ENCODE peak calls at places on chromosomes 12 and 14, in nine cellular contexts. One of them, this sample, is unnamed.

GRCh38 chr12:110100315-110100970 is 23.7 kb upstream of the IFT81 start:
- DNase-seq in Daoy: peak
- DNase-seq in cardiac muscle cell: peak
- DNase-seq in NCI-H1105 treated with DMSO at 0.1 percent for 48 hours: peak
- DNase-seq in endothelial cell: peak
- DNase-seq in NCI-H446: peak
- DNase-seq in activated naive CD8-positive, alpha-beta T cell treated with anti-CD3 and anti-CD28 coated beads, Interleukin-2, amount 10 ng/mL, durations not matched to agents 7 days and 5 days: peak
- DNase-seq in left ventricle myocardium superior: peak
- DNase-seq in HCT116: peak
- DNase-seq in this sample: peak

GRCh38 chr14:90491221-90491867 is 94.5 kb downstream of the CALM1 start:
- DNase-seq in Daoy: peak
- DNase-seq in cardiac muscle cell: no peak
- DNase-seq in NCI-H1105 treated with DMSO at 0.1 percent for 48 hours: no peak
- DNase-seq in endothelial cell: no peak
- DNase-seq in NCI-H446: peak
- DNase-seq in activated naive CD8-positive, alpha-beta T cell treated with anti-CD3 and anti-CD28 coated beads, Interleukin-2, amount 10 ng/mL, durations not matched to agents 7 days and 5 days: no peak
- DNase-seq in left ventricle myocardium superior: peak
- DNase-seq in HCT116: no peak
- DNase-seq in this sample: no peak

GRCh38 chr12:131063427-131063826 is 109.7 kb downstream of the ADGRD1 start:
- DNase-seq in Daoy: no peak
- DNase-seq in cardiac muscle cell: no peak
- DNase-seq in NCI-H1105 treated with DMSO at 0.1 percent for 48 hours: peak
- DNase-seq in endothelial cell: no peak
- DNase-seq in NCI-H446: no peak
- DNase-seq in activated naive CD8-positive, alpha-beta T cell treated with anti-CD3 and anti-CD28 coated beads, Interleukin-2, amount 10 ng/mL, durations not matched to agents 7 days and 5 days: no peak
- DNase-seq in left ventricle myocardium superior: no peak
- DNase-seq in HCT116: no peak
- DNase-seq in this sample: no peak

GRCh38 chr12:128316078-128316477 is 49.1 kb downstream of the TMEM132C start:
- DNase-seq in Daoy: no peak
- DNase-seq in cardiac muscle cell: no peak
- DNase-seq in NCI-H1105 treated with DMSO at 0.1 percent for 48 hours: no peak
- DNase-seq in endothelial cell: no peak
- DNase-seq in NCI-H446: no peak
- DNase-seq in activated naive CD8-positive, alpha-beta T cell treated with anti-CD3 and anti-CD28 coated beads, Interleukin-2, amount 10 ng/mL, durations not matched to agents 7 days and 5 days: no peak
- DNase-seq in left ventricle myocardium superior: no peak
- DNase-seq in HCT116: no peak
- DNase-seq in this sample: no peak

GRCh38 chr12:53995311-53996187 is 4.4 kb upstream of the HOXC9 start:
- DNase-seq in Daoy: peak
- DNase-seq in cardiac muscle cell: no peak
- DNase-seq in NCI-H1105 treated with DMSO at 0.1 percent for 48 hours: peak
- DNase-seq in endothelial cell: no peak
- DNase-seq in NCI-H446: no peak
- DNase-seq in activated naive CD8-positive, alpha-beta T cell treated with anti-CD3 and anti-CD28 coated beads, Interleukin-2, amount 10 ng/mL, durations not matched to agents 7 days and 5 days: no peak
- DNase-seq in left ventricle myocardium superior: no peak
- DNase-seq in HCT116: no peak
- DNase-seq in this sample: no peak

GRCh38 chr12:19129486-19130223 is at the start of gene PLEKHA5:
- DNase-seq in Daoy: peak
- DNase-seq in cardiac muscle cell: peak
- DNase-seq in NCI-H1105 treated with DMSO at 0.1 percent for 48 hours: peak
- DNase-seq in endothelial cell: peak
- DNase-seq in NCI-H446: no peak
- DNase-seq in activated naive CD8-positive, alpha-beta T cell treated with anti-CD3 and anti-CD28 coated beads, Interleukin-2, amount 10 ng/mL, durations not matched to agents 7 days and 5 days: peak
- DNase-seq in left ventricle myocardium superior: peak
- DNase-seq in HCT116: peak
- DNase-seq in this sample: no peak

GRCh38 chr12:51351913-51352532 is 5.5 kb upstream of the CELA1 start:
- DNase-seq in Daoy: peak
- DNase-seq in cardiac muscle cell: peak
- DNase-seq in NCI-H1105 treated with DMSO at 0.1 percent for 48 hours: peak
- DNase-seq in endothelial cell: peak
- DNase-seq in NCI-H446: no peak
- DNase-seq in activated naive CD8-positive, alpha-beta T cell treated with anti-CD3 and anti-CD28 coated beads, Interleukin-2, amount 10 ng/mL, durations not matched to agents 7 days and 5 days: peak
- DNase-seq in left ventricle myocardium superior: no peak
- DNase-seq in HCT116: peak
- DNase-seq in this sample: no peak

GRCh38 chr14:71764701-71765347 is 167.4 kb upstream of the RGS6 start:
- DNase-seq in Daoy: no peak
- DNase-seq in cardiac muscle cell: no peak
- DNase-seq in NCI-H1105 treated with DMSO at 0.1 percent for 48 hours: no peak
- DNase-seq in endothelial cell: no peak
- DNase-seq in NCI-H446: no peak
- DNase-seq in activated naive CD8-positive, alpha-beta T cell treated with anti-CD3 and anti-CD28 coated beads, Interleukin-2, amount 10 ng/mL, durations not matched to agents 7 days and 5 days: no peak
- DNase-seq in left ventricle myocardium superior: no peak
- DNase-seq in HCT116: no peak
- DNase-seq in this sample: no peak

GRCh38 chr12:45388545-45388944 is 172.7 kb downstream of the ANO6 start:
- DNase-seq in Daoy: peak
- DNase-seq in cardiac muscle cell: peak
- DNase-seq in NCI-H1105 treated with DMSO at 0.1 percent for 48 hours: peak
- DNase-seq in endothelial cell: peak
- DNase-seq in NCI-H446: no peak
- DNase-seq in activated naive CD8-positive, alpha-beta T cell treated with anti-CD3 and anti-CD28 coated beads, Interleukin-2, amount 10 ng/mL, durations not matched to agents 7 days and 5 days: no peak
- DNase-seq in left ventricle myocardium superior: no peak
- DNase-seq in HCT116: peak
- DNase-seq in this sample: no peak

GRCh38 chr14:32121948-32122347 is 44.8 kb downstream of the ARHGAP5 start:
- DNase-seq in Daoy: no peak
- DNase-seq in cardiac muscle cell: no peak
- DNase-seq in NCI-H1105 treated with DMSO at 0.1 percent for 48 hours: no peak
- DNase-seq in endothelial cell: no peak
- DNase-seq in NCI-H446: no peak
- DNase-seq in activated naive CD8-positive, alpha-beta T cell treated with anti-CD3 and anti-CD28 coated beads, Interleukin-2, amount 10 ng/mL, durations not matched to agents 7 days and 5 days: no peak
- DNase-seq in left ventricle myocardium superior: no peak
- DNase-seq in HCT116: no peak
- DNase-seq in this sample: no peak

This sample was measured in keratinocyte.